ENCODE peak calls at places on chromosomes 12 and 14, in eight cellular contexts. D, V, K, F, C, E, G and W are unnamed samples.

GRCh38 chr14:34711169-34711568 is 3.2 kb downstream of the CFL2 start:
- DNase-seq in G (peak), C (peak), E (peak), F (no peak), V (peak), K (peak), D (peak), W (no peak)

GRCh38 chr14:89750206-89750867 is 204.2 kb downstream of the EFCAB11 start:
- DNase-seq in E (no peak), C (peak), F (no peak), K (no peak), D (no peak), G (no peak), V (no peak), W (no peak)

GRCh38 chr12:105355752-105356151 is 25.3 kb downstream of the C12orf75 start:
- DNase-seq in G (no peak), K (no peak), D (no peak), F (no peak), V (no peak), C (peak), E (peak), W (no peak)

GRCh38 chr14:65019944-65020566 is 33.4 kb downstream of the FNTB start:
- DNase-seq in D (peak), E (peak), C (peak), G (peak), F (peak), V (peak), K (peak), W (peak)

GRCh38 chr12:98211914-98212695 is 303.3 kb upstream of the TMPO start:
- DNase-seq in G (no peak), K (no peak), D (no peak), V (peak), F (no peak), C (peak), E (peak), W (no peak)

GRCh38 chr14:103788086-103788485 is 59.3 kb downstream of the PPP1R13B start:
- DNase-seq in C (no peak), F (no peak), G (no peak), D (no peak), E (no peak), V (no peak), K (no peak), W (no peak)

GRCh38 chr12:41709463-41710285 is 435.0 kb downstream of the GXYLT1 start:
- DNase-seq in E (no peak), K (no peak), C (no peak), G (no peak), F (no peak), V (no peak), D (no peak), W (peak)

GRCh38 chr14:59529189-59529588 is 44.9 kb downstream of the JKAMP start:
- DNase-seq in D (no peak), F (no peak), K (no peak), G (no peak), V (no peak), C (no peak), E (no peak), W (no peak)

GRCh38 chr12:64814432-64814831 is 10.0 kb upstream of the TBC1D30 start:
- DNase-seq in V (no peak), K (no peak), D (no peak), G (peak), C (no peak), F (no peak), E (no peak), W (no peak)

GRCh38 chr12:86312258-86312657 is 56.1 kb upstream of the MGAT4C start:
- DNase-seq in C (no peak), K (no peak), F (no peak), D (no peak), G (no peak), E (no peak), V (no peak), W (no peak)

GRCh38 chr12:98997-99396 is 32.4 kb downstream of the IQSEC3 start:
- DNase-seq in D (no peak), E (no peak), V (peak), F (no peak), G (no peak), K (peak), C (no peak), W (no peak)
- H3K4me3 ChIP-seq in D (no peak), E (no peak), V (no peak), F (no peak), G (no peak), K (no peak), C (no peak), W (no peak)

GRCh38 chr12:30462249-30462648 is 233.4 kb downstream of the IPO8 start:
- DNase-seq in E (no peak), C (no peak), K (no peak), D (no peak), G (no peak), V (no peak), F (no peak), W (no peak)

GRCh38 chr12:30463636-30464035 is 232.0 kb downstream of the IPO8 start:
- DNase-seq in K (no peak), E (no peak), V (no peak), D (no peak), G (no peak), C (no peak), F (no peak), W (no peak)

GRCh38 chr12:30461011-30461670 is 234.5 kb downstream of the IPO8 start:
- DNase-seq in C (peak), F (no peak), V (no peak), K (no peak), E (no peak), G (no peak), D (no peak), W (no peak)

GRCh38 chr12:30458453-30458852 is 237.2 kb downstream of the IPO8 start:
- DNase-seq in G (no peak), F (no peak), V (no peak), E (no peak), C (no peak), D (no peak), K (no peak), W (no peak)

DNA sequence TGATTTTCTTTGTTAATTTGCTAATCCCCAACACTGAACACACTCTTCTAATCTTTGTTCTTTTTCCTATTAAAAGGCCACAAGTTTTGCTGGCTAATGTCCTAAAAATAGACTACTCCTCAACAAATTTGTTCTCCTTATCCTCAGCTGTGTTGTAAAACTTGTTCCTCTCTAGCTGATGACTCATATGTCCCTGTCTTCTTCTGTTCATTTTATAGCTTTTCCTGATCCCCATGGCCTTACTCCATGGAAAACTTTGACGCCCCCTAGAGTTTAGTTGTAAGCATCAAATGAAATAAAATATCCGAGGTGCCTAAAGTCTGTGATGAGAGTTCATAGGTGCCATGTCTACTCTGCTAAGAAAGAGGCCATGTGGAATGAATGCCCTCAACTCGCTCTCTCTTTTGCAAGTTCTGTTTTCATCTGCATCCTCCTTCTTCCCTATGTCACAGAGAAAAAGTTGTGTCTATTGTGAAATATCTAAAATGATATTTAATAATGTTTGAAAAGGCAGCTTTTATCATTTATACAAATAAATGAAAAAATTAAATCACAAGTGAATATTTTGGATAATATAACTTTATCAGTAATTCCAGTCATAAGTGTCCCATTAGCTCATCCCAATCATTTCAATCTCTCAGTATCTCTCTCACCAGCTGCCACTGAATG is 237.9 kb downstream of the IPO8 start:
- DNase-seq in D (no peak), V (peak), K (peak), G (no peak), E (peak), F (no peak), C (peak), W (peak)
- TF ChIP-seq CTCF in D (peak), V (peak), K (peak), G (no peak), E (peak), F (no peak), C (peak), W (peak)

DNA sequence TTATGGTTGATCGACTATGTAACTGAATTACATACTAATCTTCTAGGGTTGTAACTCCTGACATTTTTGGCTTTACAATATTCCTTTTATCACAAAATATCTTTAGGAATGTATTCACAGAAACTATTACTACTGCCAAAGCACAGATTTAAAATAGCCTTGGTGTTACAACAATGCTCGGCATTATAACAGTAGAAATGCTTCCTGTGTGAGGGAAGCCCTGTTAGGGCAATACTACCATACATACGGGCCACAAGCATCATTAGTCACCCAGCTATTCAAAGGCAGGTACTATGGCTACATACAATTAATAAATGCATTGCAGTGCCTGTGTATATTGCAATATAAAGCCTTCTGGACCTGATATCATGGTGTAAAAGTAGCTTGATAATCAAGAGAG is 517.8 kb downstream of the C12orf50 start:
- DNase-seq in K (no peak), D (no peak), G (no peak), E (peak), F (no peak), V (no peak), C (peak), W (no peak)
- H3K4me3 ChIP-seq in K (no peak), D (no peak), G (no peak), E (no peak), F (no peak), V (no peak), C (no peak), W (no peak)

GRCh38 chr12:25682421-25682820 is 129.3 kb upstream of the LMNTD1 start:
- DNase-seq in D (no peak), V (no peak), E (peak), C (peak), K (no peak), F (no peak), G (no peak), W (no peak)

GRCh38 chr12:25681580-25681979 is 128.5 kb upstream of the LMNTD1 start:
- DNase-seq in C (no peak), E (no peak), K (no peak), V (no peak), D (no peak), F (no peak), G (no peak), W (no peak)

GRCh38 chr12:25675808-25676207 is 122.7 kb upstream of the LMNTD1 start:
- DNase-seq in D (no peak), V (no peak), F (no peak), K (no peak), E (no peak), C (no peak), G (no peak), W (no peak)

GRCh38 chr12:25677180-25677937 is 124.3 kb upstream of the LMNTD1 start:
- DNase-seq in F (no peak), E (peak), K (no peak), G (no peak), C (no peak), V (no peak), D (no peak), W (no peak)
- TF ChIP-seq CTCF in F (no peak), E (peak), K (no peak), G (no peak), C (no peak), V (peak), D (peak), W (no peak)

GRCh38 chr12:95545731-95546490 is 5.4 kb downstream of the USP44 start:
- DNase-seq in V (no peak), K (no peak), D (no peak), F (no peak), C (no peak), E (no peak), G (no peak), W (no peak)
- H3K4me3 ChIP-seq in V (no peak), K (no peak), D (no peak), F (no peak), C (no peak), E (no peak), G (no peak), W (no peak)